ENCODE peak calls at places on chromosomes 7 and 10, in five cellular contexts. Q is activated T-helper 17 cell treated with anti-CD3 and anti-CD28 coated beads, Interleukin-2, amount 50 U/mL, for 72 hours; O is Panc1; S is activated naive CD8-positive, alpha-beta T cell treated with anti-CD3 and anti-CD28 coated beads, Interleukin-2, amount 50 U/mL, for 24 hours; R is activated naive CD4-positive, alpha-beta T cell treated with anti-CD3 and anti-CD28 coated beads, Interleukin-2, amount 50 U/mL, for 72 hours. X is an unnamed sample.

GRCh38 chr10:114513397-114513796 is 109.1 kb upstream of the AFAP1L2 start:
- ATAC-seq in R (peak), O (no peak), S (no peak), Q (no peak), X (no peak)

GRCh38 chr10:102300289-102300843 is 55.0 kb downstream of the GBF1 start:
- ATAC-seq in O (no peak), R (peak), S (peak), Q (peak), X (peak)

GRCh38 chr7:95546647-95547046 is 49.7 kb downstream of the PDK4 start:
- ATAC-seq in O (no peak), Q (no peak), R (no peak), S (no peak), X (no peak)

GRCh38 chr10:87865201-87866025 is 2.0 kb downstream of the PTEN start:
- ATAC-seq in O (no peak), S (no peak), R (no peak), Q (no peak), X (no peak)

GRCh38 chr10:84353052-84353803 is 24.8 kb downstream of the CCSER2 start:
- ATAC-seq in Q (no peak), O (no peak), R (no peak), S (no peak), X (no peak)

GRCh38 chr10:113047605-113047962 is 97.5 kb downstream of the TCF7L2 start:
- ATAC-seq in Q (no peak), S (no peak), R (no peak), O (no peak), X (no peak)

GRCh38 chr10:22278441-22278782 is 37.8 kb upstream of the COMMD3 start:
- ATAC-seq in R (no peak), O (peak), Q (no peak), S (no peak), X (no peak)

GRCh38 chr10:117366741-117367140 is 8.5 kb downstream of the PDZD8 start:
- ATAC-seq in S (no peak), Q (no peak), R (no peak), O (no peak), X (no peak)

GRCh38 chr10:12735843-12736462 is 265.6 kb downstream of the CCDC3 start:
- ATAC-seq in R (no peak), Q (no peak), S (no peak), O (no peak), X (no peak)

GRCh38 chr10:32433542-32433941 is 12.4 kb upstream of the CCDC7 start:
- ATAC-seq in R (no peak), Q (no peak), S (no peak), O (no peak), X (no peak)

GRCh38 chr10:132429281-132430230 is 32.6 kb downstream of the PWWP2B start:
- ATAC-seq in R (no peak), S (no peak), O (peak), Q (no peak), X (no peak)

GRCh38 chr10:113235505-113235904 is 285.5 kb downstream of the TCF7L2 start:
- ATAC-seq in R (no peak), O (no peak), Q (no peak), S (no peak), X (no peak)

GRCh38 chr7:23022258-23022745 is 8.4 kb upstream of the HYCC1 start:
- ATAC-seq in O (no peak), S (no peak), Q (peak), R (no peak), X (peak)

GRCh38 chr7:149773446-149774236 is at the start of gene ZNF467:
- ATAC-seq in S (no peak), R (no peak), Q (no peak), O (no peak), X (no peak)

GRCh38 chr7:4134204-4134603 is 547.9 kb upstream of the FOXK1 start:
- ATAC-seq in R (no peak), S (no peak), O (no peak), Q (no peak), X (no peak)

GRCh38 chr10:88840881-88841280 is 10.8 kb downstream of the ANKRD22 start:
- ATAC-seq in Q (no peak), O (no peak), R (no peak), S (no peak), X (no peak)

GRCh38 chr7:44101304-44101965 is 2.7 kb upstream of the AEBP1 start:
- ATAC-seq in Q (no peak), R (no peak), O (no peak), S (no peak), X (no peak)

GRCh38 chr7:119219663-119220062 is 995.2 kb downstream of the ANKRD7 start:
- ATAC-seq in S (no peak), Q (no peak), O (no peak), R (no peak), X (no peak)

GRCh38 chr7:129471402-129471827 is 30.9 kb upstream of the SMKR1 start:
- ATAC-seq in R (peak), Q (peak), S (peak), O (peak), X (peak)

GRCh38 chr7:32535303-32535702 is 40.0 kb downstream of the AVL9 start:
- ATAC-seq in Q (no peak), R (no peak), O (no peak), S (no peak), X (no peak)

GRCh38 chr7:101848168-101848951 is 30.9 kb downstream of the CUX1 start:
- ATAC-seq in Q (no peak), R (peak), S (no peak), O (no peak), X (no peak)

GRCh38 chr7:6147627-6148026 is 116.5 kb downstream of the ANKRD61 start:
- ATAC-seq in R (no peak), O (no peak), S (no peak), Q (no peak), X (no peak)

GRCh38 chr7:76403780-76404494 is 5.6 kb downstream of the SSC4D start:
- ATAC-seq in R (no peak), Q (no peak), S (no peak), O (no peak), X (no peak)

X was measured in activated CD4-positive, CD25-positive, alpha-beta regulatory T cell treated with anti-CD3 and anti-CD28 coated beads, Interleukin-2, amount 50 U/mL, for 24 hours.